ENCODE peak calls at places on chromosomes 12 and 14, in seven cellular contexts. Y, S, P, D, F, G and B are unnamed samples.

GRCh38 chr12:123971770-123972447 is 722 bp downstream of the CCDC92 start:
- DNase-seq in S (no peak), P (peak), G (peak), Y (peak), F (peak), D (no peak), B (peak)

GRCh38 chr12:89573081-89573810 is 47.4 kb upstream of the POC1B start:
- DNase-seq in S (no peak), Y (no peak), D (no peak), F (no peak), P (no peak), G (peak), B (no peak)

GRCh38 chr14:37594916-37595808 is at the start of the genes FOXA1 and TTC6:
- DNase-seq in S (no peak), P (peak), D (peak), F (no peak), Y (no peak), G (peak), B (peak)

GRCh38 chr14:105180598-105181528 is at the start of gene NUDT14:
- DNase-seq in P (peak), Y (peak), G (peak), S (no peak), F (peak), D (peak), B (peak)

GRCh38 chr14:60662987-60663386 is 13.7 kb upstream of the SIX1 start:
- DNase-seq in F (no peak), S (no peak), Y (no peak), G (peak), P (no peak), D (no peak), B (no peak)

GRCh38 chr12:106288510-106289195 is 13.9 kb upstream of the TCP11L2 start:
- DNase-seq in F (no peak), S (peak), P (no peak), D (peak), G (peak), Y (no peak), B (peak)

GRCh38 chr14:37232907-37233481 is 35.3 kb downstream of the MIPOL1 start:
- DNase-seq in G (peak), D (peak), S (peak), Y (no peak), F (no peak), P (no peak), B (peak)

GRCh38 chr12:110088936-110089335 is 35.2 kb upstream of the IFT81 start:
- DNase-seq in Y (no peak), P (no peak), S (no peak), G (no peak), D (no peak), F (no peak), B (no peak)

GRCh38 chr14:42944284-42944683 is 1337.6 kb downstream of the LRFN5 start:
- DNase-seq in D (no peak), F (no peak), S (no peak), Y (no peak), P (no peak), G (peak), B (no peak)

GRCh38 chr14:100069161-100069800 is 4.1 kb downstream of the EVL start:
- DNase-seq in F (no peak), S (no peak), Y (no peak), G (no peak), P (no peak), D (no peak), B (no peak)

GRCh38 chr14:89089330-89089729 is 264.9 kb downstream of the TTC8 start:
- DNase-seq in G (no peak), P (no peak), Y (no peak), F (no peak), D (no peak), S (no peak), B (no peak)

GRCh38 chr12:57456145-57456700 is 1.1 kb downstream of the INHBE start:
- DNase-seq in S (no peak), D (no peak), F (no peak), Y (no peak), P (peak), G (peak), B (peak)

GRCh38 chr12:11209098-11209497 is 22.4 kb upstream of the TAS2R42 start:
- DNase-seq in F (no peak), P (no peak), G (no peak), Y (no peak), S (no peak), D (no peak), B (no peak)

GRCh38 chr12:82873951-82874350 is 187.2 kb downstream of the TMTC2 start:
- DNase-seq in Y (no peak), P (no peak), F (no peak), G (no peak), D (no peak), S (no peak), B (no peak)

GRCh38 chr14:80930836-80931389 is 10.6 kb downstream of the CEP128 start:
- DNase-seq in S (peak), G (peak), F (no peak), D (no peak), Y (peak), P (no peak), B (peak)

GRCh38 chr12:27048822-27049752 is 26.7 kb downstream of the MED21 start:
- DNase-seq in S (peak), Y (no peak), F (no peak), P (no peak), G (peak), D (no peak), B (peak)

GRCh38 chr14:84087986-84088531 is 1441.9 kb upstream of the FLRT2 start:
- DNase-seq in S (no peak), G (no peak), F (no peak), P (no peak), D (no peak), Y (no peak), B (no peak)

GRCh38 chr14:84084056-84084590 is 1445.8 kb upstream of the FLRT2 start:
- DNase-seq in S (no peak), Y (no peak), F (no peak), P (no peak), D (no peak), G (no peak), B (no peak)

GRCh38 chr14:84080961-84081360 is 1449.0 kb upstream of the FLRT2 start:
- DNase-seq in S (no peak), P (no peak), D (no peak), Y (no peak), G (no peak), F (no peak), B (no peak)

GRCh38 chr14:84086714-84087113 is 1443.2 kb upstream of the FLRT2 start:
- DNase-seq in Y (no peak), S (no peak), F (no peak), D (no peak), P (no peak), G (no peak), B (no peak)

DNA sequence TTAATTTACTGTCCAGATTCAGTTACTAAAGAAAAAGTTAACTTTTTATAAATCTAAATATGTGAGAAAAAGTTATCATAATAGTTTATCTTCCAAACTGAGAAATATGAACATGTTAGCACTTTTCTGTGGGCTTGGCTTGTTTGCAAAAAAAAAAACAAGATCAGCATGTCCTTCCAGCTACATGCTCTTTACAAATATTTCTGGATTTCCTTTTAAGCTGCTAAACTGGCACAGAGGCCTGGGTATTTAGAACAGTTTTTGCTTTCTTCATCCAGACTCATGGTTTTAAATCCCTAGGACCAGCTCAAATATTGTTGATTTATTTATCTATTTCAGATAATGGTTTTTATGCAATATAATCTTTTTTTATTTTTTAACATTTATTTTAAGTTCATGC is 1444.5 kb upstream of the FLRT2 start:
- DNase-seq in D (no peak), G (no peak), F (no peak), P (no peak), S (no peak), Y (no peak), B (no peak)
- H3K27ac ChIP-seq in D (no peak), G (no peak), F (no peak), P (no peak), S (no peak), Y (no peak), B (no peak)

DNA sequence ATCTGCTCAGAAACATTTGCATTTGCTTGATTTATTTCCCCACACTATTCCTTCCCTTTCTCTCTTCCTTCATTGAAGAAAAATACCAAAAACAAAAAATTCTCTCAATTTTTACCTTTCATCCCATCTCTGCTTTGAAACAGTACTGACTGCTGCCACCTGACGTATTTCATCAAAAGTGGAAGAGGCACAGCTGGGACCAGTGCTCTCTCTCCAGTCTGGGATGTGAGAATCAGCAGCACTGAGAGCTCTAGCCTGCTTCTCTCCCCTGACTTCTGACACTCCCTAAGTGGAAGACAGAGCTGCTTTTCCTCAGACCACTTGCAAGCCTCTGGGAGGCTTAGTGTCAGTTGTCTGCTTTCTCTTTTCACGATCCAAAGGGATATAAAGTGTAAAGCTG is 36.9 kb downstream of the TTLL5 start:
- DNase-seq in Y (no peak), D (no peak), P (no peak), S (no peak), F (no peak), G (no peak), B (no peak)
- H3K27ac ChIP-seq in Y (no peak), D (no peak), P (no peak), S (no peak), F (no peak), G (no peak), B (no peak)

DNA sequence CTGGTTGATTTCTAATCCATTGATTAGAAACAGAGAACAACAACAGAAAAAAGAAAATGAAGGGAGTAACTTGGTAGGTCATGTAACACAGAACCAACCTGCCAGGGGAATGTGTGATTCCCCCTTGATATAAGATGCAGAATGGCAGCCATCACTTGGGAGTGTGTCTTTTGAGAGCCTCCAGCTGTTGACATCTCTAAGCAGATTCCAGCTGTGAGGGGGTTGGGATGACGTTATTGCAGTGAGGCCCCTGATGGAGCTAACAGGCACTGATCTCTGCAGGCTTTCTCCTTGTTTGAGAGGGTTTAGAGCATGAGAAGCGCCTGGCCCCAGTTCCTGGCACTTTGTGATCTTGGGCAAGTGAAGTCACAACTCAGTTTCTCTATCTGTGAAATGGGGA is 124.9 kb downstream of the PELI2 start:
- DNase-seq in Y (no peak), G (no peak), P (no peak), F (no peak), D (no peak), S (no peak), B (no peak)
- H3K27ac ChIP-seq in Y (no peak), G (no peak), P (no peak), F (no peak), D (no peak), S (no peak), B (no peak)

GRCh38 chr14:95876769-95877490 is at the start of gene TUNAR:
- DNase-seq in D (no peak), Y (no peak), P (peak), G (peak), F (no peak), S (no peak), B (no peak)
- H3K27ac ChIP-seq in D (no peak), Y (no peak), P (no peak), G (no peak), F (no peak), S (no peak), B (no peak)

DNA sequence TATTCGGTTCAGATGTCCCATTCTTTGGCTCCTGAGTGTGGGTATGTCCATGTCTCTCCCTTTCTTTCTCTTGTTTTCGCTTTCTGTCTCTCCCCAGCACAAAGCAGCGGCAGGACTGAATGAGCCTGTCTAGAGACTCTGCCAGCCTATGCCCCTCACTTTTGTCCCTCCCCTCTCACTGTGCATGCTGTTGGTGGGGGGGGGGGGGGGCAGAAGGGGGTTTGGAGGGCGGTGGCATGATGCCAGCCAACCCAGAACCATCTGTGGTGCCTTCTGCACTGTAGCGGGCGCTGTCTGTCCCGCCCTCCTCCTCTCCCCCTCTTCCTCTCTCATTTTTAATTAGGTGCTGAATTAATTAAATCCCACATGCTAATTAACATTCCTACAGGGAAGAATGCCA is 17.7 kb downstream of the NGDN start:
- DNase-seq in G (no peak), F (no peak), S (no peak), Y (no peak), P (no peak), D (no peak), B (no peak)
- H3K27ac ChIP-seq in G (no peak), F (no peak), S (no peak), Y (no peak), P (no peak), D (no peak), B (no peak)

GRCh38 chr12:6178981-6179761 is 21.0 kb upstream of the CD9 start:
- DNase-seq in Y (no peak), S (no peak), P (no peak), G (peak), F (no peak), D (no peak), B (no peak)

GRCh38 chr12:6181166-6181565 is 19.0 kb upstream of the CD9 start:
- DNase-seq in P (no peak), F (no peak), Y (no peak), D (no peak), S (no peak), G (no peak), B (no peak)

GRCh38 chr12:6181583-6182278 is 18.5 kb upstream of the CD9 start:
- DNase-seq in P (no peak), Y (no peak), F (no peak), D (no peak), S (no peak), G (no peak), B (no peak)

GRCh38 chr12:6182279-6182898 is 17.8 kb upstream of the CD9 start:
- DNase-seq in Y (no peak), D (no peak), P (peak), S (no peak), F (peak), G (peak), B (peak)

DNA sequence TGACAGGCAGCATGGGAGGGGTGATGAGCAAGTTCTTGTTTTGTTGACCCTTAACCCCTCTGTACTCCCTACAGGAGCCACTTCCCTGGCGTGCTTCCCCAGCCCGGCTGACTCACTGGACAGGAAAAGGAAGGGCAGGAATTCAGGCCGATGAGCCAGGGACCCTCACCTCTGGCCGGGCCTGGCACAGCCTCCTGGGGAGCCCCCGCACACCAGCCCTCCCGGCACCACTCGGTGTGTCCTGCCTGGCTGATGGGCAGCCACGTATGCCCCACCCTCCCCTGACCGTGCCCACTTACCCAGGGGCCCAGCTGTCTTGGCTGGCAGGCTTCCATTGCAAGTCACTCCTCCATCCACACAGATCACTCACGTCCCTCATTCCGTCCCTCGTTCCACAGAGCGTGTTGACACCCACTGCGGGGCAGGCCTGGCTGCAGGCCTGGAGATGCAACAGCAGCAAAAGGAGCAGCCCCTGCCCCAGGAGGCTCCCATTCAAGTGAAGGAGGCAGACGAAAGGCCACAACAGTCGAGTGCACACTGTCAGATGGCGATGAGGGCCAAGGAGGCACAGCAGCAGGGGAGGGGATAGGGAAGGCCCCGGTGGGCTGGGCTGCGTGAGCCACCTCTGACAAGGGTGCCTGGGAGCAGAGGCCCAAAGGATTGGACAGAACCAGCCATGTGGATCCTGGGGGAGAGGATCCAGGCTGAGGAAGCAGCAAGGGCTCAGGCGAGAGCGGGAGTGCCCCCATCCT is 19.7 kb upstream of the CD9 start:
- DNase-seq in F (peak), D (peak), G (peak), Y (no peak), S (no peak), P (no peak), B (peak)
- H3K27ac ChIP-seq in F (peak), D (peak), G (peak), Y (no peak), S (no peak), P (no peak), B (no peak)

GRCh38 chr12:12927211-12928079 is 24.5 kb downstream of the GPRC5D start:
- DNase-seq in S (no peak), P (peak), D (peak), F (peak), Y (peak), G (no peak), B (peak)
- H3K27ac ChIP-seq in S (peak), P (no peak), D (peak), F (peak), Y (no peak), G (no peak), B (peak)

GRCh38 chr12:66014818-66015217 is 115.7 kb downstream of the LLPH start:
- DNase-seq in S (peak), G (peak), D (no peak), P (no peak), Y (no peak), F (no peak), B (peak)
- H3K27ac ChIP-seq in S (no peak), G (no peak), D (no peak), P (no peak), Y (no peak), F (no peak), B (no peak)

DNA sequence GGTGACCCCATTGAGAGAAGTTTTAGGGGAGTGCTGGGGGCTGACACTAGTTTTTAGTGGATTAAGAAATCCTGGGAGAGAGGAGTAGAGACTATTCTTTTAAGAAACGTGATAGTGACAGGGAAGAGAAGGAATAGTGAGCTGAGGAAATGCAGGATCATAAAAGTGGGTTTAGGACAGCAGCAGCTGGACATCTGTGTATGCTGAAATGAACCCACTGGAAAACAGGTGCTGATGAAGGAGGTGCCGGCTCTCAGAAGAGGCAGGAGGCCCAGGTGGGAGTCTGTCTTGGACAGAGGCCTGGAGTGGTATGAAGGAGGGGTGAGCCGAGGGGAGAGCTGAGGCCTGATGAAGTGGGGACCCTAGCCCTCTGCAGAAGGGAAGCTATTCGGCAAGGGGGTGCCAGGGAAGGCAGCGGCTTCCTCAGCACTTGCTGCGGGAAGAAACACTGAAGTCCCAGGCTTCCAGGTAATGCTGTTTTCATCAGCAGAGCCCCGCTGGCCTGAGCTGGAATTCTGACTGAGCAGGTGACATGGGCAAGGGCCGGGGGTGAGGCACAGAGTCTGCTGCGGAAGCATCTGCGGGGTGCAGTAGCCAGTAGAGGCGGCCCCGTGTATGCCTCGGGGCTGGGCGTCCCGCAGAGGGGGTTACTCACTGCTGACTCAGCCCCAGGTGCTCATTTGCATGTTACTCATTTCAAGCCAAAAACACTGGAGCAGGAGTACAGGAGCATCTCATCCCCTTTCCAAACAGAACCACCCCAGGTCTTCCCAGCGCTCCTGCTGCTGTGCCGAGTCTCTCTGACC is 89.7 kb downstream of the TMCC3 start:
- DNase-seq in S (peak), P (no peak), D (peak), Y (no peak), G (peak), F (no peak), B (peak)
- H3K27ac ChIP-seq in S (peak), P (no peak), D (no peak), Y (no peak), G (no peak), F (no peak), B (peak)

DNA sequence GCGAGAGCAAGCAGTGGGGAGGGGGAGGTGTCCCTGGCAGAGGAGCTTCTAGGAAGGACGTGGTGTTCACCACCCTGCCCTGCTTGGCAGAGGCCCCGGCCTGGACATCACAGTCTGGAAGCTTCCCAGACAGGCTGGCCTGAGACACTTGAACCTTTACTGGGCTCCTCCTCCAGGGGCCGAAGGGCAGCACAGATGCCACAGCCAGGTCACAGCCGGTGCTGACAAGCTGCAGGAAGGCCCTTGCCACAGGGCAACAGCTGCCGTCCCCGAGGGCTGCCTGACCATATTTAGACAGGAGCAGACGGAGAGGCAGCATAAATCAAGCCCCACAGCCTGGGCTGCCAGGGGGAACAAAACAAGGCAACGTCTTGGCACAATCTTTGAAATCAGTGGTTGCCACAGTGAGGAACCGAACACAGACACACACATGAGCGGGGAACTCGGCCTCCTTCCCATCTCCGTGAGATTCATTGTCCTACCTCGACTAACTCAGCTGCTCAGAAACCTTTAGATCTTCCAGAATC is 28.4 kb downstream of the PRIMA1 start:
- DNase-seq in P (peak), F (peak), D (no peak), S (no peak), G (no peak), Y (no peak), B (no peak)
- H3K27ac ChIP-seq in P (no peak), F (peak), D (no peak), S (no peak), G (no peak), Y (no peak), B (no peak)